ENCODE peak calls at places on chromosomes 16 and 17, in four cellular contexts. V is AG09309, A is upper lobe of right lung, I is coronary artery. B is an unnamed sample.

GRCh38 chr16:87066695-87067556 is 250.3 kb downstream of the C16orf95 start:
- DNase-seq in I (peak; percentile 66), V (no peak), A (no peak), B (no peak)

GRCh38 chr17:64185101-64185500 is 55.2 kb upstream of the ERN1 start:
- DNase-seq in I (no peak), V (no peak), A (no peak), B (no peak)

GRCh38 chr16:78290498-78291271 is 191.2 kb downstream of the WWOX start:
- DNase-seq in V (no peak), I (no peak), A (no peak), B (no peak)

GRCh38 chr16:86540894-86541293 is 14.1 kb downstream of the MTHFSD start:
- DNase-seq in I (no peak), A (no peak), V (no peak), B (no peak)

GRCh38 chr17:44501866-44502265 is 1.3 kb downstream of the GPATCH8 start:
- DNase-seq in A (no peak), I (no peak), V (no peak), B (no peak)

GRCh38 chr16:58098207-58099096 is 30.7 kb downstream of the CFAP20 start:
- DNase-seq in V (no peak), A (peak; percentile 57), I (no peak), B (peak; percentile 70)

GRCh38 chr17:27674335-27674734 is 43.3 kb downstream of the LGALS9 start:
- DNase-seq in A (peak; percentile 40), I (no peak), V (no peak), B (no peak)

GRCh38 chr16:89700649-89701424 is 668 bp downstream of the SPATA2L start:
- DNase-seq in V (no peak), A (peak; percentile 85), I (no peak), B (no peak)

GRCh38 chr16:88810166-88810867 is 1.4 kb downstream of the APRT start:
- DNase-seq in V (no peak), A (peak; percentile 63), I (no peak), B (peak; percentile 19)

GRCh38 chr17:38967290-38967738 is at the start of gene FBXO47:
- DNase-seq in V (peak; percentile 28), I (peak; percentile 92), A (peak; percentile 96), B (peak; percentile 82)

GRCh38 chr16:67110136-67110847 is 551 bp downstream of the PHAF1 start:
- DNase-seq in I (no peak), A (no peak), V (no peak), B (peak; percentile 21)

GRCh38 chr17:9104370-9105041 is 83.2 kb downstream of the NTN1 start:
- DNase-seq in A (no peak), V (no peak), I (no peak), B (no peak)

GRCh38 chr16:57628008-57628781 is at the start of gene ADGRG1:
- DNase-seq in V (peak; percentile 78), I (peak; percentile 84), A (no peak), B (peak; percentile 96)

GRCh38 chr16:1152651-1153259 is at the start of gene CACNA1H:
- DNase-seq in I (no peak), A (no peak), V (no peak), B (peak; percentile 71)

GRCh38 chr17:6439951-6440350 is 4.3 kb upstream of the PIMREG start:
- DNase-seq in A (no peak), I (no peak), V (no peak), B (no peak)

GRCh38 chr17:55540414-55541091 is 29.3 kb upstream of the SMIM36 start:
- DNase-seq in I (no peak), A (no peak), V (no peak), B (peak; percentile 8)

GRCh38 chr17:63029520-63029919 is 63.5 kb downstream of the TANC2 start:
- DNase-seq in V (peak; percentile 17), A (no peak), I (no peak), B (peak; percentile 20)

GRCh38 chr17:78106211-78106610 is 22.3 kb downstream of the TMC6 start:
- DNase-seq in I (no peak), A (no peak), V (no peak), B (no peak)

GRCh38 chr17:8746501-8747236 is 2.0 kb upstream of the CCDC42 start:
- DNase-seq in A (no peak), V (no peak), I (no peak), B (no peak)

GRCh38 chr17:77146882-77147281 is 6.1 kb downstream of the SEC14L1 start:
- DNase-seq in V (no peak), I (no peak), A (peak; percentile 84), B (no peak)

GRCh38 chr17:76816590-76817135 is 51.5 kb upstream of the MGAT5B start:
- DNase-seq in V (peak; percentile 4), I (no peak), A (no peak), B (peak; percentile 50)

GRCh38 chr16:46801428-46802049 is 29.4 kb downstream of the C16orf87 start:
- DNase-seq in V (no peak), A (no peak), I (no peak), B (peak; percentile 30)

GRCh38 chr16:66503030-66503429 is 46.9 kb downstream of the TK2 start:
- DNase-seq in I (no peak), A (no peak), V (no peak), B (no peak)

GRCh38 chr16:57419506-57419905 is 14.9 kb downstream of the CCL17 start:
- DNase-seq in V (no peak), I (no peak), A (no peak), B (no peak)

GRCh38 chr17:15917439-15918027 is 27.4 kb upstream of the ADORA2B start:
- DNase-seq in I (peak; percentile 57), V (no peak), A (peak; percentile 74), B (no peak)

GRCh38 chr17:79188048-79188447 is 113.4 kb downstream of the ENGASE start:
- DNase-seq in I (no peak), V (no peak), A (no peak), B (peak; percentile 71)

GRCh38 chr16:83494459-83494858 is 313.3 kb upstream of the HSBP1 start:
- DNase-seq in A (no peak), I (no peak), V (no peak), B (no peak)

GRCh38 chr17:77264617-77265230 is 124.0 kb downstream of the SEC14L1 start:
- DNase-seq in A (no peak), I (no peak), V (no peak), B (no peak)

GRCh38 chr17:57892146-57892819 is 42.4 kb upstream of the MRPS23 start:
- DNase-seq in I (peak; percentile 96), V (peak; percentile 71), A (peak; percentile 93), B (peak; percentile 75)

GRCh38 chr17:61538480-61538879 is 52.5 kb downstream of the NACA2 start:
- DNase-seq in I (no peak), A (no peak), V (no peak), B (no peak)

GRCh38 chr17:14300628-14301278 is at the start of gene HS3ST3B1:
- DNase-seq in V (peak; percentile 99), A (peak; percentile 99), I (peak; percentile 90), B (peak; percentile 97)
- TF ChIP-seq CTCF in V (peak; percentile 27), A (no peak), I (no peak), B (no peak)

GRCh38 chr16:69105501-69106361 is at the start of gene HAS3:
- DNase-seq in A (peak; percentile 90), I (no peak), V (peak; percentile 24), B (peak; percentile 73)
- TF ChIP-seq CTCF in A (peak; percentile 19), I (no peak), V (peak; percentile 45), B (peak; percentile 64)

GRCh38 chr16:50183316-50183715 is 30.2 kb downstream of the TENT4B start:
- DNase-seq in V (peak; percentile 51), I (no peak), A (no peak), B (no peak)

GRCh38 chr16:50190292-50190691 is 37.2 kb downstream of the TENT4B start:
- DNase-seq in A (no peak), V (no peak), I (no peak), B (no peak)

GRCh38 chr16:50182441-50182840 is 29.3 kb downstream of the TENT4B start:
- DNase-seq in V (no peak), I (no peak), A (no peak), B (no peak)

GRCh38 chr16:50188619-50189136 is 35.6 kb downstream of the TENT4B start:
- DNase-seq in A (no peak), I (no peak), V (no peak), B (no peak)

DNA sequence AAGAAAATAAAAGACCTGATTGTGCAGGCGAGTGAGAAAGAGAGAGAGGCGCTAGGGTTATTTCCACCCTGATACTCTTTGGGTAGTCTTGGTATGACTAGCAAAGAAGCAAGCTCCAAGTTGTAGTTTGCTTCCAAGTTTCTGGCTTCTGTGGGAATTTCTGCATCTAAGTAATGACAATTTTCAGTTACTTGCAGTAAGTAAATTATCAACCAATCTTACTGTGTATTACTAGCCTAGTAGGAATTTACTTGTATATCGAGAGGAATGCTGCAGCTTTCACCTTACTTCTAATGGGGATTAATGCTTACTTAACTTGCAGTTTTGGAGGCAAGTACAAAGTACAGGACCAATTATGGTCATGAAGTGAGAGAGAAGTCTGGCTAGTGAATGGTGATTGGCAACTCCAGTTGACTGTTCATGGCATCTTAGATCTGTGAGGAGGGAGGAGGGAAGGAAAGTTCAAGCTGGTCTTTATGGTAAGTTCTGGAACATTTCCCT is 31.9 kb downstream of the TENT4B start:
- DNase-seq in I (no peak), V (no peak), A (no peak), B (no peak)
- TF ChIP-seq CTCF in I (no peak), V (no peak), A (no peak), B (no peak)

GRCh38 chr16:16131659-16132058 is 91.6 kb downstream of the ABCC6 start:
- DNase-seq in V (no peak), A (no peak), I (no peak), B (no peak)
- TF ChIP-seq CTCF in V (no peak), A (no peak), I (no peak), B (no peak)

GRCh38 chr16:81591538-81591870 is 146.9 kb downstream of the CMIP start:
- DNase-seq in A (no peak), I (no peak), V (no peak), B (no peak)

GRCh38 chr16:81592353-81592866 is 147.8 kb downstream of the CMIP start:
- DNase-seq in A (no peak), V (no peak), I (no peak), B (no peak)

GRCh38 chr16:81595676-81596292 is 151.2 kb downstream of the CMIP start:
- DNase-seq in I (no peak), V (no peak), A (no peak), B (no peak)

GRCh38 chr16:81590714-81591537 is 146.3 kb downstream of the CMIP start:
- DNase-seq in V (no peak), I (no peak), A (no peak), B (no peak)

DNA sequence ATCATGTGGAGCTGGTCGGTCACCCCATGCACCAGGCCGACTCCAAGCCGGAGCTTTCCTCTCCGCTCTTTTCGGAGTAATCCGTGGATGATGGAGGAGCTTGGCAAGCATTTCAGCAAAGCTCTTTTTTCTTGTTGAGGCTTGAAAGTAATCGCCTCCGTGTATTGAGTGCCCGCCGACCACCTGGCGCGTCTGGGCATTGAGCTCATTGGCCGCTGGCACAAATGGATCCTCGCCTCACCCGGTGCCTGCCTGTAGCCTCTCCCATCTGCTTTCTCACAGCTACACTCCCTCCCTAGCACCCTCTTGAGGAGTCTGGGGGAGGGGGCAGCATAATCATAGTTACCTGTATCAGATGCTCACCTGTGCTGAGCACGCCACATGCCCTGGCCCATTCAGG is 148.9 kb downstream of the CMIP start:
- DNase-seq in I (no peak), A (no peak), V (no peak), B (no peak)
- TF ChIP-seq CTCF in I (no peak), A (no peak), V (no peak), B (no peak)

DNA sequence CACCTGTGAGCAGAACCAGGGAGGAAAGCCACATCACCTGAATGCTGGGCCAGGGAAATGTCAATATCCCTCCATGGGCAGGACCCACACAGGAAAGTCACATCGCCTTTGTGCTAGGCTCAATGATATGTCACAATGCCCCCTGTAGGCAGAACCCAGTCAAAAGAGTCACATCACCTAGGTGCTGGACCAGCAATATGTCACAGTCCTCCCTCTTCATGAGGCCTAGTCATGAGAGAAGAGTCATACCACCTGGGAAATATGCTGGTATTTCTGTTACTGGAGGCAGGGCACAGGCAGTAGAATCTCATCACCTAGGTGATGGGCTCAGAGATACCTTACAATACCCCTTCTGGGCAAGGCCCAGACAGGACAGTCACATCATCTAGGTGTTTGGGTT is 1843.4 kb downstream of the TP53TG3F start:
- DNase-seq in V (no peak), A (no peak), I (no peak), B (no peak)
- TF ChIP-seq CTCF in V (no peak), A (no peak), I (no peak), B (no peak)

B was measured in RWPE1.